ENCODE peak calls at places on chromosomes 12 and 14, in eight cellular contexts. J, T, O, U, N, B, E and I are unnamed samples. For H3K27me3, the result is how much of the 10 kb centered on the place peaks cover.

GRCh38 chr12:76633415-76633814 is 73.8 kb upstream of the OSBPL8 start:
- DNase-seq in T (no peak), B (peak), J (no peak), O (no peak), N (no peak), U (no peak), E (peak), I (no peak)

GRCh38 chr12:25502071-25502555 is 51.0 kb downstream of the LMNTD1 start:
- DNase-seq in J (no peak), O (no peak), B (no peak), U (no peak), T (no peak), E (no peak), N (no peak), I (no peak)

GRCh38 chr12:23631991-23632390 is 317.5 kb downstream of the SOX5 start:
- DNase-seq in B (peak), O (no peak), T (no peak), U (peak), E (no peak), N (no peak), J (no peak), I (no peak)

GRCh38 chr14:90398315-90398811 is 1.5 kb downstream of the CALM1 start:
- DNase-seq in E (peak), N (no peak), O (peak), T (no peak), J (peak), U (peak), B (peak), I (peak)

GRCh38 chr14:98494582-98494981 is 777.4 kb downstream of the BCL11B start:
- DNase-seq in T (peak), U (no peak), N (no peak), B (no peak), J (no peak), E (peak), O (peak), I (no peak)

GRCh38 chr14:24136684-24137528 is 912 bp downstream of the PSME1 start:
- DNase-seq in O (no peak), J (no peak), B (no peak), T (no peak), N (no peak), U (no peak), E (peak), I (no peak)

GRCh38 chr12:51218607-51219161 is 822 bp upstream of the POU6F1 start:
- DNase-seq in E (no peak), U (peak), B (peak), N (no peak), T (no peak), J (no peak), O (no peak), I (peak)

GRCh38 chr14:69956970-69957369 is 77.8 kb downstream of the SMOC1 start:
- DNase-seq in J (no peak), B (no peak), O (no peak), N (no peak), U (no peak), E (no peak), T (no peak), I (no peak)

GRCh38 chr14:68521557-68521901 is 271.3 kb downstream of the ZFP36L1 start:
- DNase-seq in T (no peak), B (no peak), E (no peak), O (no peak), J (no peak), U (no peak), N (no peak), I (no peak)

GRCh38 chr12:56993346-56993745 is 13.0 kb downstream of the ZBTB39 start:
- DNase-seq in T (no peak), U (no peak), J (no peak), O (no peak), N (no peak), B (no peak), E (no peak), I (no peak)

GRCh38 chr14:104732355-104732804 is 8.4 kb downstream of the ADSS1 start:
- DNase-seq in B (no peak), J (no peak), E (no peak), O (no peak), T (peak), N (no peak), U (no peak), I (no peak)

GRCh38 chr14:75274899-75275569 is 3.6 kb upstream of the FOS start:
- DNase-seq in T (no peak), O (no peak), B (no peak), J (no peak), N (no peak), U (no peak), E (no peak), I (no peak)

GRCh38 chr12:1246637-1247036 is 255.6 kb downstream of the ERC1 start:
- DNase-seq in U (no peak), T (no peak), E (no peak), B (no peak), J (no peak), N (no peak), O (no peak), I (no peak)

GRCh38 chr12:62581288-62582064 is 114.8 kb downstream of the MON2 start:
- DNase-seq in E (peak), O (peak), J (peak), T (peak), B (peak), U (peak), N (peak), I (peak)

GRCh38 chr12:88870000-88870737 is 289.9 kb upstream of the KITLG start:
- DNase-seq in O (no peak), U (no peak), N (no peak), J (peak), E (no peak), B (no peak), T (no peak), I (no peak)

GRCh38 chr14:105070760-105071137 is 5.5 kb upstream of the GPR132 start:
- DNase-seq in E (no peak), T (no peak), N (peak), J (no peak), B (no peak), O (peak), U (no peak), I (no peak)

GRCh38 chr12:27014859-27015729 is 910 bp upstream of the TM7SF3 start:
- DNase-seq in U (no peak), T (no peak), E (no peak), O (peak), N (no peak), B (no peak), J (no peak), I (no peak)

GRCh38 chr12:22474970-22475720 is 69.2 kb downstream of the C2CD5 start:
- DNase-seq in U (no peak), T (no peak), J (no peak), O (no peak), N (no peak), E (no peak), B (no peak), I (no peak)

GRCh38 chr14:21840765-21841164 is 167.1 kb upstream of the OR4E1 start:
- DNase-seq in O (no peak), N (no peak), J (no peak), B (no peak), U (peak), E (peak), T (peak), I (no peak)

GRCh38 chr12:124626841-124627502 is 59.6 kb upstream of the NCOR2 start:
- DNase-seq in N (no peak), E (no peak), O (peak), B (peak), T (no peak), J (no peak), U (no peak), I (peak)

GRCh38 chr14:92692822-92693226 is 55.6 kb downstream of the LGMN start:
- DNase-seq in J (peak), N (no peak), E (peak), B (peak), O (peak), T (peak), U (no peak), I (no peak)

GRCh38 chr12:16730772-16731171 is 124.8 kb upstream of the LMO3 start:
- DNase-seq in O (no peak), T (no peak), E (no peak), J (no peak), N (no peak), U (no peak), B (no peak), I (no peak)

GRCh38 chr14:40447032-40447431 is 1014.8 kb upstream of the FBXO33 start:
- DNase-seq in N (no peak), E (no peak), T (peak), J (no peak), B (no peak), O (no peak), U (peak), I (no peak)

GRCh38 chr12:75862692-75863471 is 168.7 kb downstream of the PHLDA1 start:
- DNase-seq in U (no peak), E (peak), J (no peak), B (peak), T (peak), N (peak), O (peak), I (peak)

GRCh38 chr14:75257241-75257640 is 21.4 kb upstream of the FOS start:
- DNase-seq in O (peak), U (no peak), N (peak), J (no peak), E (peak), T (peak), B (peak), I (no peak)

GRCh38 chr14:51228890-51229289 is 11.2 kb upstream of the TMX1 start:
- DNase-seq in B (no peak), E (no peak), T (no peak), J (no peak), U (no peak), O (no peak), N (no peak), I (no peak)

GRCh38 chr12:105485321-105485910 is 154.9 kb downstream of the C12orf75 start:
- DNase-seq in J (no peak), B (peak), T (no peak), N (peak), U (no peak), E (peak), O (peak), I (peak)

GRCh38 chr12:57487055-57487596 is 742 bp upstream of the MARS1 start:
- DNase-seq in J (no peak), B (no peak), T (no peak), U (no peak), O (no peak), E (no peak), N (no peak), I (no peak)

GRCh38 chr14:104119119-104119699 is 19.2 kb upstream of the KIF26A start:
- DNase-seq in O (no peak), U (no peak), J (no peak), E (no peak), B (no peak), T (no peak), N (no peak), I (no peak)

GRCh38 chr14:34711169-34711568 is 3.2 kb downstream of the CFL2 start:
- DNase-seq in J (peak), N (no peak), T (peak), B (peak), U (no peak), O (peak), E (peak), I (peak)

GRCh38 chr14:105944632-105945610 is 418.5 kb downstream of the TMEM121 start:
- DNase-seq in B (no peak), U (no peak), N (peak), J (no peak), O (peak), E (peak), T (no peak), I (no peak)

GRCh38 chr12:22414742-22415141 is 80.2 kb upstream of the ST8SIA1 start:
- DNase-seq in N (no peak), E (no peak), U (no peak), B (no peak), J (no peak), T (no peak), O (no peak), I (no peak)

GRCh38 chr12:38384816-38385491 is 68.4 kb downstream of the ALG10B start:
- DNase-seq in E (peak), B (no peak), J (no peak), N (peak), O (no peak), T (peak), U (peak), I (peak)

GRCh38 chr14:64680675-64681060 is 23.6 kb upstream of the PLEKHG3 start:
- DNase-seq in T (no peak), U (no peak), N (no peak), B (no peak), O (peak), E (no peak), J (no peak), I (no peak)

DNA sequence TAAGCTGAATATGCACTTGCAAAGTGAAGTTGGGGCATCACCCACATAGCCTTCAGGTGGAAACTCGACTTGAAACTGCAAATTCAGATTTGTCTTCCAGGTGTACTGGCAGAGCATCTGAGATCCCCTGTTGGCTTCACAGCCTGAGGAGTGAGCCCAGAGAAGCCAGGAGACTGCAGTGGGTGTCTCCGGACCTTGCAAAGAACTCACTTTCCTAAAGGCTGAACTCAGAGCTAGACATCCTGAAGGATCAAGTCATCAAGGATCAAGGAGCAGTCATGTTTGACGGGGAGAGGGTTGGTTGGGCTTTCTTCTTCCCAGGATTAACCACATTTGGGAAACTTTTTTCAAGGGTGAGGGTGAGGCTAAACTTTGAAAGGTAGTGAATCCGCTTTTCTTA is 9.1 kb upstream of the HOXC13 start:
- DNase-seq in J (no peak), O (no peak), N (no peak), B (no peak), T (no peak), U (no peak), E (no peak), I (no peak)
- H3K27me3 ChIP-seq in J (half or more), O (half or more), N (under half), B (half or more), T (under half), U (half or more), E (under half), I (half or more)

GRCh38 chr12:49347307-49348237 is 884 bp downstream of the DNAJC22 start:
- DNase-seq in U (peak), T (no peak), B (peak), J (peak), N (no peak), E (peak), O (peak), I (peak)
- TF ChIP-seq EZH2 in U (peak), T (peak), B (no peak), J (no peak), N (no peak), E (no peak), O (no peak), I (no peak)

GRCh38 chr12:52689936-52690335 is 9.7 kb upstream of the KRT1 start:
- DNase-seq in E (no peak), U (no peak), J (no peak), N (no peak), O (no peak), T (no peak), B (no peak), I (no peak)
- H3K27me3 ChIP-seq in E (under half), U (half or more), J (half or more), N (under half), O (half or more), T (under half), B (under half), I (half or more)

DNA sequence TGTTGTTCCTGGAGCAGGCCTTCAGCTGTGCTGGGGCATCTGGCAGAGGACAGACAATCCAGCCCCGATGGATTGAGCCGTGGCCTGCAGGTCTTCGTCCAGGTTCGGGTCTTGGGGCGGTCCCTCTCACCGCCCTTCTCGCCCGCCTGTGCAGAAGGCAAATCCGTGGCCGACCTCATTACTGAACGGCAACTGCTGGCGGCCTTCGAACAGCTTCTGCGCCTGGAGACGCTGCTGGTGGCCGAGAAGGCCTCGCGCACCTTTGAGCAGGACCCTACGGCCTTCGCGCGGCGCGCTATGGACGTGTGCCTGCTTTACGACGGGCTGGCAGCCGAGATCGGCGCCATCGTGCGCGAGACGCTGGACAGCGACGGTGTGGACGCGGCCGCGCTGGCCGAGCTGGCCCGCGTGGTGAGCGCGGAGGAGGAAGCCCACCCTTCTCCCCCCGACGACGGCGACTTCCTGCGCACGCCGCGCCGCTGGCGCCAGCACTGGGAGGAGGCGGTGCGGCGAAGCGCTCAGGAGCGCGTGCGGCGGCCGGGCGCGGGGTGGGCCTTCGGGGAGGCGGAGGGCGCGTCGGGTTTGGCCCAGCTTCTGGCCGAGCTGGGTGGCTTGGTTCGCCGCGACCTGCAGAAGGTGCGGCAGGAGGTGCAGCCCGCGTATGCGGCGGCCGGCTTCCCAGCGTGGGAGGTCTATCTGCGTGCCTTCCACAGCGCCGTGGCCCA is 7.6 kb downstream of the EXOC3L4 start:
- DNase-seq in B (no peak), T (no peak), E (no peak), O (no peak), U (no peak), N (no peak), J (no peak), I (no peak)
- TF ChIP-seq EZH2 in B (peak), T (no peak), E (no peak), O (no peak), U (no peak), N (no peak), J (no peak), I (no peak)

DNA sequence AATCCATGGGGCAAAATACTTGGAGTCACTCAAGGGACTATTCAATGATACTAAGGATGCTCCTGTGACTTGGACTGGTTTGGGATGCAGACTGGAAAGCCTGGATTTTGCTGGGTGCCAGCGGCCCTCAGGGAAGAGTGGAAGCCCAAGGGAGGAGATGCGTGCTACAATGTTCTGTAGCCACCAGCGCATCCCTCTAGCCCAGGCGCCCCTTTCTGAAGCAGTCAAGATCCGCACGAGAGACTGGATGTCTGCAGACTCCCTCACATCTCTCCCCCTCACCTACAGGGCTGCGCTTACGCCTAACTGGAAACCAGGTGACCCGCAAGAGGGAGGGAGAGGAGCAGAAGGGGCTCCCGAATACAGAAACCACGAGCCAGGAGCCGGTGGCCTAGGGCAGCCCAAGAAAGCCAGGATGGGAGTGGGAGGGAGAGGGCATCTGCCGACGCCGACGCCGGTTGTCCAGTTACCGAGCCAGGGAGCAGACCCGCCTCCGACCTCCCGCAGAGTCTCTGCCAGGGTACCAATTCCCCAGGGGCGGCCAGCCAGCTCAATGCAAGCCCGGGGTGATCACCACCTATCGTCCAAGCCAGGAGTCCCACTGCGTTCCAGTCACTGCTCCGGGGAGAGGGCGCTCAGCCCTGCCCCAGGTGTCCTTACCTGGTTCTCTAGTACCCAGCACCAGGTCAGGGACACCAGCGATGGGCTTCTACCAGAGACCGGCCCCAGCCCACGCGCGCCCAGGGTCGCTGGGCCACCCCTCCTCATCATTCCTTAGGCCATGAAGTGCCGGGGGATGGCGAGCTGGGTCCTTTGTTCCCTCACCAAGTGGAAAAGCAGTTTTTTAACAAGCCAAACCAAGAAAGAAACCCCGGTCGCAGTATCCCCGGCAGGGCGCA is 1.2 kb downstream of the NTN4 start:
- DNase-seq in B (no peak), N (peak), J (no peak), T (peak), O (peak), U (peak), E (peak), I (peak)
- H3K27me3 ChIP-seq in B (under half), N (under half), J (under half), T (under half), O (under half), U (half or more), E (under half), I (under half)

GRCh38 chr12:48183091-48183875 is at the start of gene CCDC184:
- DNase-seq in N (no peak), T (peak), J (peak), O (peak), U (peak), B (peak), E (peak), I (peak)

GRCh38 chr12:48185181-48185919 is 1.9 kb downstream of the CCDC184 start:
- DNase-seq in J (no peak), N (no peak), O (peak), T (no peak), U (peak), E (no peak), B (no peak), I (peak)

GRCh38 chr12:48183876-48184548 is 568 bp downstream of the CCDC184 start:
- DNase-seq in J (no peak), O (no peak), U (peak), N (no peak), B (no peak), T (no peak), E (no peak), I (no peak)

GRCh38 chr12:48182659-48183058 is 785 bp upstream of the CCDC184 start:
- DNase-seq in N (no peak), B (no peak), U (no peak), J (no peak), T (no peak), O (peak), E (no peak), I (no peak)

DNA sequence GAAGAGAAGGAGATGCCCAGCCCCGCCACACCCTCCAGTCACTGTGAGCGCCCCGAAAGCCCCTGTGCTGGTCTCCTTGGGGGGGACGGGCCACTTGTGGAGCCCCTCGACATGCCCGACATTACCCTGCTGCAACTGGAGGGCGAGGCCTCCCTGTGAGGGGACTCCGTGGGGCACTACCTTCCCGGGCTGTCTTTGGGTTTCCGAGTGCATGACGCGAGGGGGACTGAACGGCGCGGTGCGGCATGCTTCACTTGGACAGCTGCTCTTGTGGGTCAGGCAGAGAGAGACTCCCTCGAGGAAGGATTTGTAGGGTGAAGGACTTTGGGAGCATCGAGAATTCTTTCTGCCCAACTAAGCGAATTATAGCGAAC is 1.1 kb downstream of the CCDC184 start:
- DNase-seq in J (no peak), T (no peak), E (no peak), O (peak), U (peak), N (no peak), B (no peak), I (no peak)
- TF ChIP-seq EZH2 in J (no peak), T (peak), E (no peak), O (no peak), U (peak), N (no peak), B (peak), I (peak)